ENCODE peak calls at places on chromosomes 7 and 10, in six cellular contexts. One of them, this sample, is unnamed.

GRCh38 chr7:156842317-156842716 is 50.7 kb downstream of the LMBR1 start:
- DNase-seq in stimulated activated CD4-positive, alpha-beta T cell treated with anti-CD3 and anti-CD28 coated beads, Interleukin-4, amount 100 ng/mL, for 24 hours: no peak
- DNase-seq in NAMALWA: no peak
- DNase-seq in HEK293T: no peak
- DNase-seq in fibroblast of the aortic adventitia: no peak
- DNase-seq in stromal cell of bone marrow: no peak
- DNase-seq in this sample: no peak

GRCh38 chr7:124918662-124919061 is 11.0 kb downstream of the POT1 start:
- DNase-seq in HEK293T: no peak
- DNase-seq in stimulated activated CD4-positive, alpha-beta T cell treated with anti-CD3 and anti-CD28 coated beads, Interleukin-4, amount 100 ng/mL, for 24 hours: no peak
- DNase-seq in stromal cell of bone marrow: no peak
- DNase-seq in NAMALWA: no peak
- DNase-seq in fibroblast of the aortic adventitia: no peak
- DNase-seq in this sample: no peak

GRCh38 chr7:66429498-66430163 is 199.1 kb upstream of the KCTD7 start:
- DNase-seq in fibroblast of the aortic adventitia: no peak
- DNase-seq in NAMALWA: no peak
- DNase-seq in HEK293T: no peak
- DNase-seq in stromal cell of bone marrow: no peak
- DNase-seq in stimulated activated CD4-positive, alpha-beta T cell treated with anti-CD3 and anti-CD28 coated beads, Interleukin-4, amount 100 ng/mL, for 24 hours: no peak
- DNase-seq in this sample: no peak

GRCh38 chr7:105829681-105830322 is 46.6 kb downstream of the ATXN7L1 start:
- DNase-seq in stimulated activated CD4-positive, alpha-beta T cell treated with anti-CD3 and anti-CD28 coated beads, Interleukin-4, amount 100 ng/mL, for 24 hours: no peak
- DNase-seq in HEK293T: no peak
- DNase-seq in stromal cell of bone marrow: no peak
- DNase-seq in NAMALWA: no peak
- DNase-seq in fibroblast of the aortic adventitia: peak
- DNase-seq in this sample: peak

GRCh38 chr10:113991091-113991860 is 52.4 kb upstream of the ADRB1 start:
- DNase-seq in HEK293T: no peak
- DNase-seq in fibroblast of the aortic adventitia: no peak
- DNase-seq in NAMALWA: no peak
- DNase-seq in stimulated activated CD4-positive, alpha-beta T cell treated with anti-CD3 and anti-CD28 coated beads, Interleukin-4, amount 100 ng/mL, for 24 hours: peak
- DNase-seq in stromal cell of bone marrow: no peak
- DNase-seq in this sample: peak

GRCh38 chr10:3935141-3935540 is 150.1 kb upstream of the KLF6 start:
- DNase-seq in HEK293T: no peak
- DNase-seq in stromal cell of bone marrow: peak
- DNase-seq in NAMALWA: no peak
- DNase-seq in fibroblast of the aortic adventitia: peak
- DNase-seq in stimulated activated CD4-positive, alpha-beta T cell treated with anti-CD3 and anti-CD28 coated beads, Interleukin-4, amount 100 ng/mL, for 24 hours: peak
- DNase-seq in this sample: peak

GRCh38 chr7:84092207-84092606 is 102.4 kb downstream of the SEMA3A start:
- DNase-seq in fibroblast of the aortic adventitia: no peak
- DNase-seq in NAMALWA: peak
- DNase-seq in stimulated activated CD4-positive, alpha-beta T cell treated with anti-CD3 and anti-CD28 coated beads, Interleukin-4, amount 100 ng/mL, for 24 hours: no peak
- DNase-seq in HEK293T: no peak
- DNase-seq in stromal cell of bone marrow: no peak
- DNase-seq in this sample: no peak

GRCh38 chr7:38628630-38629385 is 2.4 kb downstream of the AMPH start:
- DNase-seq in NAMALWA: no peak
- DNase-seq in stimulated activated CD4-positive, alpha-beta T cell treated with anti-CD3 and anti-CD28 coated beads, Interleukin-4, amount 100 ng/mL, for 24 hours: no peak
- DNase-seq in fibroblast of the aortic adventitia: peak
- DNase-seq in stromal cell of bone marrow: peak
- DNase-seq in HEK293T: no peak
- DNase-seq in this sample: peak

GRCh38 chr10:22874189-22874854 is 53.5 kb upstream of the ARMC3 start:
- DNase-seq in stromal cell of bone marrow: no peak
- DNase-seq in stimulated activated CD4-positive, alpha-beta T cell treated with anti-CD3 and anti-CD28 coated beads, Interleukin-4, amount 100 ng/mL, for 24 hours: no peak
- DNase-seq in HEK293T: no peak
- DNase-seq in NAMALWA: no peak
- DNase-seq in fibroblast of the aortic adventitia: peak
- DNase-seq in this sample: no peak

GRCh38 chr10:15461353-15462108 is 90.4 kb upstream of the FAM171A1 start:
- DNase-seq in HEK293T: no peak
- DNase-seq in stromal cell of bone marrow: peak
- DNase-seq in fibroblast of the aortic adventitia: peak
- DNase-seq in stimulated activated CD4-positive, alpha-beta T cell treated with anti-CD3 and anti-CD28 coated beads, Interleukin-4, amount 100 ng/mL, for 24 hours: no peak
- DNase-seq in NAMALWA: peak
- DNase-seq in this sample: peak

GRCh38 chr7:27191081-27191715 is 6.2 kb upstream of the HOXA11 start:
- DNase-seq in NAMALWA: no peak
- DNase-seq in HEK293T: no peak
- DNase-seq in stimulated activated CD4-positive, alpha-beta T cell treated with anti-CD3 and anti-CD28 coated beads, Interleukin-4, amount 100 ng/mL, for 24 hours: no peak
- DNase-seq in fibroblast of the aortic adventitia: no peak
- DNase-seq in stromal cell of bone marrow: no peak
- DNase-seq in this sample: no peak

GRCh38 chr10:123274513-123275182 is 120.4 kb downstream of the BUB3 start:
- DNase-seq in stimulated activated CD4-positive, alpha-beta T cell treated with anti-CD3 and anti-CD28 coated beads, Interleukin-4, amount 100 ng/mL, for 24 hours: no peak
- DNase-seq in stromal cell of bone marrow: no peak
- DNase-seq in NAMALWA: no peak
- DNase-seq in HEK293T: no peak
- DNase-seq in fibroblast of the aortic adventitia: no peak
- DNase-seq in this sample: no peak

GRCh38 chr10:17665742-17666141 is 21.8 kb downstream of the STAM start:
- DNase-seq in fibroblast of the aortic adventitia: peak
- DNase-seq in stromal cell of bone marrow: peak
- DNase-seq in HEK293T: no peak
- DNase-seq in stimulated activated CD4-positive, alpha-beta T cell treated with anti-CD3 and anti-CD28 coated beads, Interleukin-4, amount 100 ng/mL, for 24 hours: no peak
- DNase-seq in NAMALWA: no peak
- DNase-seq in this sample: peak

GRCh38 chr7:99366646-99367045 is 7.9 kb upstream of the ARPC1B start:
- DNase-seq in HEK293T: no peak
- DNase-seq in stromal cell of bone marrow: no peak
- DNase-seq in NAMALWA: no peak
- DNase-seq in stimulated activated CD4-positive, alpha-beta T cell treated with anti-CD3 and anti-CD28 coated beads, Interleukin-4, amount 100 ng/mL, for 24 hours: no peak
- DNase-seq in fibroblast of the aortic adventitia: no peak
- DNase-seq in this sample: no peak

GRCh38 chr10:43218206-43218950 is 48.5 kb downstream of the RASGEF1A start:
- DNase-seq in stimulated activated CD4-positive, alpha-beta T cell treated with anti-CD3 and anti-CD28 coated beads, Interleukin-4, amount 100 ng/mL, for 24 hours: no peak
- DNase-seq in fibroblast of the aortic adventitia: peak
- DNase-seq in stromal cell of bone marrow: peak
- DNase-seq in HEK293T: no peak
- DNase-seq in NAMALWA: no peak
- DNase-seq in this sample: no peak

GRCh38 chr10:86176850-86177249 is 189.7 kb downstream of the GRID1 start:
- DNase-seq in stromal cell of bone marrow: no peak
- DNase-seq in HEK293T: no peak
- DNase-seq in stimulated activated CD4-positive, alpha-beta T cell treated with anti-CD3 and anti-CD28 coated beads, Interleukin-4, amount 100 ng/mL, for 24 hours: no peak
- DNase-seq in fibroblast of the aortic adventitia: no peak
- DNase-seq in NAMALWA: no peak
- DNase-seq in this sample: no peak

GRCh38 chr7:157827045-157827862 is 490.4 kb downstream of the DNAJB6 start:
- DNase-seq in stromal cell of bone marrow: no peak
- DNase-seq in NAMALWA: no peak
- DNase-seq in fibroblast of the aortic adventitia: no peak
- DNase-seq in stimulated activated CD4-positive, alpha-beta T cell treated with anti-CD3 and anti-CD28 coated beads, Interleukin-4, amount 100 ng/mL, for 24 hours: peak
- DNase-seq in HEK293T: no peak
- DNase-seq in this sample: no peak

GRCh38 chr7:95493247-95493646 is 7.5 kb downstream of the ASB4 start:
- DNase-seq in stimulated activated CD4-positive, alpha-beta T cell treated with anti-CD3 and anti-CD28 coated beads, Interleukin-4, amount 100 ng/mL, for 24 hours: no peak
- DNase-seq in HEK293T: no peak
- DNase-seq in NAMALWA: no peak
- DNase-seq in stromal cell of bone marrow: no peak
- DNase-seq in fibroblast of the aortic adventitia: no peak
- DNase-seq in this sample: peak

This sample was measured in foreskin fibroblast.